ENCODE peak calls at places on chromosomes 12 and 14, in ten cellular contexts. W, R, U, V, O, N, S, K, P and E are unnamed samples.

GRCh38 chr12:131041968-131042847 is 88.5 kb downstream of the ADGRD1 start:
- DNase-seq in W (no peak), R (no peak), U (peak), V (no peak), O (no peak), N (no peak), S (no peak), K (peak), P (no peak), E (no peak)

GRCh38 chr12:27434673-27435565 is 11.6 kb upstream of the SMCO2 start:
- DNase-seq in W (peak), R (peak), U (peak), V (no peak), O (no peak), N (peak), S (no peak), K (no peak), P (no peak), E (no peak)

GRCh38 chr12:55614764-55615163 is 21.9 kb upstream of the OR10P1 start:
- DNase-seq in W (no peak), R (no peak), U (no peak), V (no peak), O (no peak), N (no peak), S (no peak), K (no peak), P (no peak), E (no peak)

GRCh38 chr14:50800032-50800431 is 30.9 kb downstream of the NIN start:
- DNase-seq in W (peak), R (peak), U (no peak), V (no peak), O (no peak), N (peak), S (no peak), K (no peak), P (peak), E (no peak)

GRCh38 chr14:92121207-92121669 is 268 bp downstream of the NDUFB1 start:
- DNase-seq in W (no peak), R (peak), U (peak), V (no peak), O (peak), N (peak), S (peak), K (peak), P (peak), E (peak)

GRCh38 chr12:49296034-49296835 is 1.3 kb downstream of the PRPH start:
- DNase-seq in W (peak), R (no peak), U (peak), V (peak), O (peak), N (peak), S (no peak), K (peak), P (peak), E (peak)

GRCh38 chr12:131894313-131894860 is at the start of gene ULK1:
- DNase-seq in W (peak), R (peak), U (peak), V (peak), O (peak), N (peak), S (peak), K (peak), P (peak), E (peak)

GRCh38 chr14:22339277-22339676 is 249.7 kb downstream of the DAD1 start:
- DNase-seq in W (no peak), R (peak), U (peak), V (no peak), O (no peak), N (no peak), S (peak), K (no peak), P (no peak), E (no peak)

GRCh38 chr12:101940400-101940950 is 63.1 kb downstream of the DRAM1 start:
- DNase-seq in W (no peak), R (no peak), U (no peak), V (no peak), O (no peak), N (no peak), S (no peak), K (no peak), P (no peak), E (no peak)

GRCh38 chr12:6963741-6964446 is 6.6 kb downstream of the PHB2 start:
- DNase-seq in W (peak), R (no peak), U (no peak), V (peak), O (no peak), N (no peak), S (no peak), K (no peak), P (no peak), E (no peak)

GRCh38 chr12:3128498-3129293 is 51.5 kb downstream of the TSPAN9 start:
- DNase-seq in W (no peak), R (no peak), U (peak), V (no peak), O (no peak), N (no peak), S (no peak), K (no peak), P (no peak), E (no peak)

GRCh38 chr14:71687115-71687836 is 245.0 kb upstream of the RGS6 start:
- DNase-seq in W (peak), R (no peak), U (no peak), V (no peak), O (no peak), N (no peak), S (no peak), K (no peak), P (no peak), E (no peak)

GRCh38 chr12:16076970-16077527 is 165.9 kb downstream of the DERA start:
- DNase-seq in W (no peak), R (no peak), U (no peak), V (no peak), O (no peak), N (no peak), S (no peak), K (no peak), P (no peak), E (no peak)

GRCh38 chr14:63924375-63924774 is 71.6 kb downstream of the SYNE2 start:
- DNase-seq in W (no peak), R (no peak), U (no peak), V (no peak), O (no peak), N (no peak), S (no peak), K (no peak), P (no peak), E (no peak)

GRCh38 chr12:84723988-84724387 is 188.6 kb downstream of the SLC6A15 start:
- DNase-seq in W (no peak), R (no peak), U (no peak), V (no peak), O (no peak), N (no peak), S (no peak), K (no peak), P (no peak), E (no peak)

GRCh38 chr14:102058146-102058545 is 28.7 kb downstream of the HSP90AA1 start:
- DNase-seq in W (no peak), R (no peak), U (peak), V (no peak), O (no peak), N (no peak), S (no peak), K (no peak), P (no peak), E (no peak)

GRCh38 chr12:40833818-40834217 is 141.6 kb downstream of the CNTN1 start:
- DNase-seq in W (no peak), R (no peak), U (no peak), V (no peak), O (no peak), N (no peak), S (no peak), K (no peak), P (no peak), E (no peak)

GRCh38 chr12:117441751-117442150 is 80.3 kb upstream of the NOS1 start:
- DNase-seq in W (peak), R (peak), U (no peak), V (peak), O (no peak), N (peak), S (peak), K (no peak), P (peak), E (no peak)

GRCh38 chr14:69316449-69317391 is 56.8 kb downstream of the GALNT16 start:
- DNase-seq in W (peak), R (peak), U (peak), V (peak), O (no peak), N (peak), S (peak), K (peak), P (peak), E (no peak)

GRCh38 chr12:57250956-57251355 is at the start of gene STAC3:
- DNase-seq in W (no peak), R (no peak), U (peak), V (peak), O (no peak), N (no peak), S (no peak), K (no peak), P (no peak), E (no peak)

GRCh38 chr12:51371295-51371953 is 19.8 kb downstream of the GALNT6 start:
- DNase-seq in W (peak), R (peak), U (peak), V (peak), O (no peak), N (peak), S (peak), K (no peak), P (peak), E (no peak)

GRCh38 chr12:47377414-47378221 is 297.9 kb upstream of the AMIGO2 start:
- DNase-seq in W (peak), R (peak), U (peak), V (no peak), O (no peak), N (peak), S (peak), K (peak), P (peak), E (no peak)

GRCh38 chr12:58310828-58311273 is 369.5 kb downstream of the ATP23 start:
- DNase-seq in W (peak), R (peak), U (peak), V (no peak), O (no peak), N (peak), S (peak), K (no peak), P (peak), E (no peak)

GRCh38 chr12:47935196-47935595 is 28.2 kb upstream of the TMEM106C start:
- DNase-seq in W (no peak), R (peak), U (no peak), V (peak), O (no peak), N (no peak), S (peak), K (no peak), P (no peak), E (no peak)

GRCh38 chr12:49872781-49873181 is 29.9 kb upstream of the BCDIN3D start:
- DNase-seq in W (no peak), R (no peak), U (no peak), V (peak), O (no peak), N (no peak), S (no peak), K (no peak), P (no peak), E (no peak)

GRCh38 chr14:36600431-36600830 is 18.0 kb upstream of the NKX2-8 start:
- DNase-seq in W (no peak), R (no peak), U (no peak), V (no peak), O (no peak), N (no peak), S (no peak), K (no peak), P (no peak), E (no peak)

GRCh38 chr12:116141833-116142162 is 135.7 kb downstream of the MED13L start:
- DNase-seq in W (no peak), R (no peak), U (no peak), V (no peak), O (no peak), N (no peak), S (no peak), K (no peak), P (no peak), E (no peak)

GRCh38 chr12:76588881-76589565 is 29.5 kb upstream of the OSBPL8 start:
- DNase-seq in W (peak), R (peak), U (no peak), V (no peak), O (no peak), N (no peak), S (peak), K (no peak), P (no peak), E (no peak)

GRCh38 chr12:108980831-108981618 is 39.8 kb downstream of the SVOP start:
- DNase-seq in W (no peak), R (peak), U (no peak), V (no peak), O (no peak), N (no peak), S (no peak), K (no peak), P (no peak), E (no peak)

GRCh38 chr12:52053570-52054209 is 2.4 kb downstream of the NR4A1 start:
- DNase-seq in W (no peak), R (no peak), U (no peak), V (no peak), O (no peak), N (no peak), S (no peak), K (no peak), P (peak), E (no peak)

GRCh38 chr14:23865502-23865901 is 88.1 kb upstream of the DHRS4 start:
- DNase-seq in W (no peak), R (no peak), U (peak), V (no peak), O (no peak), N (peak), S (no peak), K (no peak), P (no peak), E (no peak)

GRCh38 chr12:31306871-31307270 is 19.1 kb downstream of the SINHCAF start:
- DNase-seq in W (no peak), R (no peak), U (no peak), V (no peak), O (no peak), N (no peak), S (no peak), K (no peak), P (no peak), E (no peak)

GRCh38 chr12:95380997-95381786 is 92.8 kb upstream of the METAP2 start:
- DNase-seq in W (no peak), R (no peak), U (peak), V (no peak), O (no peak), N (peak), S (no peak), K (no peak), P (no peak), E (no peak)

GRCh38 chr12:110015132-110015531 is 15.9 kb downstream of the ANKRD13A start:
- DNase-seq in W (no peak), R (no peak), U (no peak), V (no peak), O (no peak), N (no peak), S (no peak), K (no peak), P (no peak), E (no peak)
- TF ChIP-seq CTCF in W (no peak), R (no peak), U (no peak), V (no peak), O (no peak), N (no peak), S (no peak), K (no peak), P (no peak), E (no peak)

GRCh38 chr12:42589465-42590323 is at the start of gene PRICKLE1:
- DNase-seq in W (peak), R (peak), U (peak), V (peak), O (peak), N (peak), S (no peak), K (peak), P (peak), E (peak)

GRCh38 chr12:42588981-42589464 is 523 bp downstream of the PRICKLE1 start:
- DNase-seq in W (peak), R (peak), U (peak), V (peak), O (peak), N (peak), S (no peak), K (no peak), P (peak), E (peak)

GRCh38 chr12:42587564-42588307 is 1.8 kb downstream of the PRICKLE1 start:
- DNase-seq in W (no peak), R (no peak), U (no peak), V (no peak), O (no peak), N (peak), S (no peak), K (no peak), P (no peak), E (no peak)

GRCh38 chr12:42588308-42588836 is 1.2 kb downstream of the PRICKLE1 start:
- DNase-seq in W (peak), R (no peak), U (no peak), V (no peak), O (no peak), N (peak), S (no peak), K (no peak), P (no peak), E (no peak)

DNA sequence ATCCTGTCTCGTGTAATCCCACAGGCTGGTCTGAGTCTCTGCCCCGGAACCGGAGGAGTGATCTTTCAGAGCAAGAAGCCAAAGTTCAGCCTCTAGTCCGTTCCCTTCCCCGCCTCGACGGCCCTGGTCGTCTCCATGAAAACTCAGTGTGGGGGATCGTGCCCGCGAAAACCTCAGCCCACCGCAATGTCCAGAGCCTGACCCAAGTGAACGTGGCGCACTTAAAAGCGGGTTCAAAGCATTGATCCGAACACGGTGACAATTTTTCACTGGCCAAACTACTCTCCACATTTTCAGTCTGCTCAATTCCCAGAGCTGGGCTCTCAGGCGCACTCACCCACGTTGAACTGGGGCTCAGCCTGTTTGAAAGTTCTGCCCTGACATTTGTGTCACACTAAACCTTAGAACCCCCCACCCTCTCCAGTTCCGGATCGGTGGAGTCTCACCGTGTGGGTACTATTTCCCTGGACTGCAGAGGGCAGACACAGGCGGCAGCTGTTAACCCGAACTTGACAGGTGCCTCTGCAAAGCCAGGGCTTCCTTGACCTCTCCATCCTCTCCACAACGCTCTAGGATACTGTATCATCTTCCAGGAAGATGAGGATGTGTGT is 883 bp upstream of the PRICKLE1 start:
- DNase-seq in W (peak), R (no peak), U (peak), V (peak), O (peak), N (peak), S (peak), K (peak), P (peak), E (peak)
- TF ChIP-seq CTCF in W (no peak), R (no peak), U (no peak), V (peak), O (no peak), N (peak), S (no peak), K (no peak), P (peak), E (no peak)

GRCh38 chr14:103623883-103624482 is 5.0 kb upstream of the KLC1 start:
- DNase-seq in W (no peak), R (no peak), U (no peak), V (no peak), O (no peak), N (no peak), S (no peak), K (peak), P (no peak), E (peak)
- TF ChIP-seq CTCF in W (no peak), R (no peak), U (no peak), V (no peak), O (no peak), N (no peak), S (no peak), K (no peak), P (no peak), E (no peak)

GRCh38 chr12:63304844-63305243 is 153.8 kb upstream of the AVPR1A start:
- DNase-seq in W (no peak), R (no peak), U (no peak), V (no peak), O (no peak), N (no peak), S (no peak), K (no peak), P (no peak), E (no peak)

GRCh38 chr12:63302941-63303536 is 152.0 kb upstream of the AVPR1A start:
- DNase-seq in W (no peak), R (no peak), U (no peak), V (no peak), O (no peak), N (no peak), S (no peak), K (no peak), P (no peak), E (no peak)

GRCh38 chr12:63306476-63306875 is 155.5 kb upstream of the AVPR1A start:
- DNase-seq in W (no peak), R (no peak), U (no peak), V (no peak), O (no peak), N (no peak), S (no peak), K (no peak), P (no peak), E (no peak)

GRCh38 chr12:63308701-63309100 is 157.7 kb upstream of the AVPR1A start:
- DNase-seq in W (no peak), R (peak), U (no peak), V (no peak), O (no peak), N (no peak), S (no peak), K (no peak), P (no peak), E (no peak)

DNA sequence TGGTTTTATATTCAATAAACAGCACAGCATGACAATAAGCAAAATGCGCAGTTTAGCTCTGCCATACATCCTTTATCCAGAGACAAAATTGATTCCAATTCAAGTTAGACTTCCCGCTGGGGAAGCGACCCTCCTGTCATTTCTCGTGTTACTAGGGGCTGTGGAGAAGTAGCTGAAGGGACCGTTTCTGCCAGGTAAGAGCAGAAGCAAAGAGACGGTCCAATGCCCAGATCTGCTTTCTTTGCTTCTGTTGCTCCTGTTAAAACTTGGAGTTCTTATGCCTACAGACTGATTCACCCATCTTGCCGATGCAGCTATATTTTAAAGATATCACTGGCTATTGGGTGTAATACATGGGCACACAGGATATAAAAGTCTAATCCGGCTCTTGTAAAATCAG is 156.8 kb upstream of the AVPR1A start:
- DNase-seq in W (no peak), R (no peak), U (peak), V (no peak), O (no peak), N (no peak), S (no peak), K (no peak), P (no peak), E (no peak)
- TF ChIP-seq CTCF in W (no peak), R (no peak), U (no peak), V (no peak), O (no peak), N (no peak), S (no peak), K (no peak), P (no peak), E (no peak)

DNA sequence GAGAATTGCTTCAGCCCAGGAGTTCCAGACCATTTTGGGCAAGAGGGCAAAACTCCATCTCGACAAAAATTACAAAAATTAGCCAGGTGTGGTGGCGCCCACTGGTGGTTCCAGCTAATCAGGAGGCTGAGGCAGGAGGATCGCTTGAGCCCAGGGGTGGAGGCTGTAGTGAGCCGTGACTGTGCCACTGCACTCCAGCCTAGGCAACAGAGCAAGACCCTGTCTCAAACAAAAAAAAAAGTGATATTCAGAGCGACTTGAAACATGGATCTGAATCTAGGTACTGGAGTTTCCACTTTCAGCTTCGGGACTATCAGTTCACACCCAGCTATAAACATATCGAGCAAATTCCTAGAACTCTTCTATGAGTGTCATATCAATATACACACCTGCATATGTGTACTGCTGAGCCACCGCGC is 16.3 kb upstream of the RNF34 start:
- DNase-seq in W (no peak), R (no peak), U (no peak), V (no peak), O (no peak), N (no peak), S (no peak), K (no peak), P (no peak), E (no peak)
- TF ChIP-seq CTCF in W (no peak), R (peak), U (peak), V (peak), O (peak), N (peak), S (no peak), K (no peak), P (peak), E (no peak)

GRCh38 chr12:53600490-53601295 is 25.5 kb downstream of the ATF7 start:
- DNase-seq in W (no peak), R (no peak), U (no peak), V (no peak), O (no peak), N (no peak), S (no peak), K (no peak), P (no peak), E (no peak)

GRCh38 chr12:53602176-53602942 is 23.8 kb downstream of the ATF7 start:
- DNase-seq in W (no peak), R (no peak), U (no peak), V (no peak), O (no peak), N (no peak), S (no peak), K (no peak), P (no peak), E (no peak)

GRCh38 chr12:53599579-53599978 is 26.6 kb downstream of the ATF7 start:
- DNase-seq in W (no peak), R (no peak), U (no peak), V (no peak), O (no peak), N (no peak), S (no peak), K (no peak), P (no peak), E (no peak)

GRCh38 chr12:53603196-53603595 is 23.0 kb downstream of the ATF7 start:
- DNase-seq in W (no peak), R (no peak), U (no peak), V (no peak), O (no peak), N (no peak), S (no peak), K (no peak), P (no peak), E (no peak)

GRCh38 chr12:53601296-53601847 is 24.8 kb downstream of the ATF7 start:
- DNase-seq in W (no peak), R (no peak), U (no peak), V (no peak), O (no peak), N (no peak), S (no peak), K (no peak), P (no peak), E (no peak)
- TF ChIP-seq CTCF in W (no peak), R (no peak), U (no peak), V (no peak), O (no peak), N (no peak), S (no peak), K (no peak), P (no peak), E (no peak)